ENCODE peak calls at places on chromosome 9, in six cellular contexts. One of them, this sample, is unnamed.

GRCh38 chr9:87269777-87270176 is 227.9 kb upstream of the DAPK1 start:
- DNase-seq in EH: peak
- DNase-seq in T-helper 1 cell: no peak
- DNase-seq in stimulated activated CD4-positive, alpha-beta T cell treated with anti-CD3 and anti-CD28 coated beads, Interleukin-15, amount 100 ng/mL, for 48 hours: no peak
- DNase-seq in pancreas: no peak
- DNase-seq in CD8-positive, alpha-beta memory T cell: no peak
- DNase-seq in this sample: no peak

GRCh38 chr9:134306583-134307222 is 19.6 kb upstream of the RXRA start:
- DNase-seq in EH: no peak
- DNase-seq in T-helper 1 cell: no peak
- DNase-seq in stimulated activated CD4-positive, alpha-beta T cell treated with anti-CD3 and anti-CD28 coated beads, Interleukin-15, amount 100 ng/mL, for 48 hours: no peak
- DNase-seq in pancreas: no peak
- DNase-seq in CD8-positive, alpha-beta memory T cell: no peak
- DNase-seq in this sample: no peak

GRCh38 chr9:97332993-97333392 is 25.5 kb downstream of the CCDC180 start:
- DNase-seq in EH: no peak
- DNase-seq in T-helper 1 cell: no peak
- DNase-seq in stimulated activated CD4-positive, alpha-beta T cell treated with anti-CD3 and anti-CD28 coated beads, Interleukin-15, amount 100 ng/mL, for 48 hours: no peak
- DNase-seq in pancreas: no peak
- DNase-seq in CD8-positive, alpha-beta memory T cell: no peak
- DNase-seq in this sample: no peak

GRCh38 chr9:4620881-4621555 is 41.1 kb upstream of the PLPP6 start:
- DNase-seq in EH: peak
- DNase-seq in T-helper 1 cell: no peak
- DNase-seq in stimulated activated CD4-positive, alpha-beta T cell treated with anti-CD3 and anti-CD28 coated beads, Interleukin-15, amount 100 ng/mL, for 48 hours: no peak
- DNase-seq in pancreas: no peak
- DNase-seq in CD8-positive, alpha-beta memory T cell: no peak
- DNase-seq in this sample: peak

GRCh38 chr9:18610956-18611355 is 137.0 kb downstream of the ADAMTSL1 start:
- DNase-seq in EH: no peak
- DNase-seq in T-helper 1 cell: no peak
- DNase-seq in stimulated activated CD4-positive, alpha-beta T cell treated with anti-CD3 and anti-CD28 coated beads, Interleukin-15, amount 100 ng/mL, for 48 hours: no peak
- DNase-seq in pancreas: no peak
- DNase-seq in CD8-positive, alpha-beta memory T cell: no peak
- DNase-seq in this sample: no peak

GRCh38 chr9:4117835-4118610 is 181.8 kb downstream of the GLIS3 start:
- DNase-seq in EH: no peak
- DNase-seq in T-helper 1 cell: peak
- DNase-seq in stimulated activated CD4-positive, alpha-beta T cell treated with anti-CD3 and anti-CD28 coated beads, Interleukin-15, amount 100 ng/mL, for 48 hours: peak
- DNase-seq in pancreas: no peak
- DNase-seq in CD8-positive, alpha-beta memory T cell: no peak
- DNase-seq in this sample: no peak

GRCh38 chr9:36858805-36859375 is 175.2 kb downstream of the PAX5 start:
- DNase-seq in EH: no peak
- DNase-seq in T-helper 1 cell: no peak
- DNase-seq in stimulated activated CD4-positive, alpha-beta T cell treated with anti-CD3 and anti-CD28 coated beads, Interleukin-15, amount 100 ng/mL, for 48 hours: no peak
- DNase-seq in pancreas: no peak
- DNase-seq in CD8-positive, alpha-beta memory T cell: no peak
- DNase-seq in this sample: no peak

GRCh38 chr9:90858505-90858904 is 56.9 kb downstream of the SYK start:
- DNase-seq in EH: no peak
- DNase-seq in T-helper 1 cell: no peak
- DNase-seq in stimulated activated CD4-positive, alpha-beta T cell treated with anti-CD3 and anti-CD28 coated beads, Interleukin-15, amount 100 ng/mL, for 48 hours: no peak
- DNase-seq in pancreas: no peak
- DNase-seq in CD8-positive, alpha-beta memory T cell: no peak
- DNase-seq in this sample: no peak

GRCh38 chr9:135819905-135820304 is 87.4 kb downstream of the CAMSAP1 start:
- DNase-seq in EH: no peak
- DNase-seq in T-helper 1 cell: no peak
- DNase-seq in stimulated activated CD4-positive, alpha-beta T cell treated with anti-CD3 and anti-CD28 coated beads, Interleukin-15, amount 100 ng/mL, for 48 hours: no peak
- DNase-seq in pancreas: no peak
- DNase-seq in CD8-positive, alpha-beta memory T cell: no peak
- DNase-seq in this sample: no peak

GRCh38 chr9:21558627-21559401 is 76.7 kb upstream of the IFNE start:
- DNase-seq in EH: peak
- DNase-seq in T-helper 1 cell: no peak
- DNase-seq in stimulated activated CD4-positive, alpha-beta T cell treated with anti-CD3 and anti-CD28 coated beads, Interleukin-15, amount 100 ng/mL, for 48 hours: no peak
- DNase-seq in pancreas: no peak
- DNase-seq in CD8-positive, alpha-beta memory T cell: peak
- DNase-seq in this sample: peak

GRCh38 chr9:20526500-20527319 is 95.6 kb downstream of the MLLT3 start:
- DNase-seq in EH: peak
- DNase-seq in T-helper 1 cell: no peak
- DNase-seq in stimulated activated CD4-positive, alpha-beta T cell treated with anti-CD3 and anti-CD28 coated beads, Interleukin-15, amount 100 ng/mL, for 48 hours: no peak
- DNase-seq in pancreas: no peak
- DNase-seq in CD8-positive, alpha-beta memory T cell: no peak
- DNase-seq in this sample: peak

GRCh38 chr9:115117999-115118470 is at the start of gene TNC:
- DNase-seq in EH: peak
- DNase-seq in T-helper 1 cell: no peak
- DNase-seq in stimulated activated CD4-positive, alpha-beta T cell treated with anti-CD3 and anti-CD28 coated beads, Interleukin-15, amount 100 ng/mL, for 48 hours: no peak
- DNase-seq in pancreas: no peak
- DNase-seq in CD8-positive, alpha-beta memory T cell: no peak
- DNase-seq in this sample: peak

GRCh38 chr9:110912701-110913291 is 125.5 kb downstream of the LPAR1 start:
- DNase-seq in EH: peak
- DNase-seq in T-helper 1 cell: no peak
- DNase-seq in stimulated activated CD4-positive, alpha-beta T cell treated with anti-CD3 and anti-CD28 coated beads, Interleukin-15, amount 100 ng/mL, for 48 hours: no peak
- DNase-seq in pancreas: no peak
- DNase-seq in CD8-positive, alpha-beta memory T cell: no peak
- DNase-seq in this sample: peak

GRCh38 chr9:130868230-130868629 is 28.4 kb downstream of the QRFP start:
- DNase-seq in EH: no peak
- DNase-seq in T-helper 1 cell: no peak
- DNase-seq in stimulated activated CD4-positive, alpha-beta T cell treated with anti-CD3 and anti-CD28 coated beads, Interleukin-15, amount 100 ng/mL, for 48 hours: no peak
- DNase-seq in pancreas: no peak
- DNase-seq in CD8-positive, alpha-beta memory T cell: no peak
- DNase-seq in this sample: no peak

GRCh38 chr9:15142903-15143534 is 164.0 kb downstream of the TTC39B start:
- DNase-seq in EH: peak
- DNase-seq in T-helper 1 cell: no peak
- DNase-seq in stimulated activated CD4-positive, alpha-beta T cell treated with anti-CD3 and anti-CD28 coated beads, Interleukin-15, amount 100 ng/mL, for 48 hours: no peak
- DNase-seq in pancreas: no peak
- DNase-seq in CD8-positive, alpha-beta memory T cell: peak
- DNase-seq in this sample: peak

GRCh38 chr9:13939129-13939528 is 374.8 kb downstream of the NFIB start:
- DNase-seq in EH: peak
- DNase-seq in T-helper 1 cell: no peak
- DNase-seq in stimulated activated CD4-positive, alpha-beta T cell treated with anti-CD3 and anti-CD28 coated beads, Interleukin-15, amount 100 ng/mL, for 48 hours: no peak
- DNase-seq in pancreas: no peak
- DNase-seq in CD8-positive, alpha-beta memory T cell: no peak
- DNase-seq in this sample: peak

GRCh38 chr9:134386951-134387831 is 60.9 kb downstream of the RXRA start:
- DNase-seq in EH: no peak
- DNase-seq in T-helper 1 cell: no peak
- DNase-seq in stimulated activated CD4-positive, alpha-beta T cell treated with anti-CD3 and anti-CD28 coated beads, Interleukin-15, amount 100 ng/mL, for 48 hours: no peak
- DNase-seq in pancreas: peak
- DNase-seq in CD8-positive, alpha-beta memory T cell: no peak
- DNase-seq in this sample: no peak

GRCh38 chr9:108271646-108272349 is 584.0 kb downstream of the ACTL7B start:
- DNase-seq in EH: peak
- DNase-seq in T-helper 1 cell: no peak
- DNase-seq in stimulated activated CD4-positive, alpha-beta T cell treated with anti-CD3 and anti-CD28 coated beads, Interleukin-15, amount 100 ng/mL, for 48 hours: no peak
- DNase-seq in pancreas: peak
- DNase-seq in CD8-positive, alpha-beta memory T cell: no peak
- DNase-seq in this sample: peak

GRCh38 chr9:5671711-5672353 is 42.9 kb downstream of the RIC1 start:
- DNase-seq in EH: peak
- DNase-seq in T-helper 1 cell: no peak
- DNase-seq in stimulated activated CD4-positive, alpha-beta T cell treated with anti-CD3 and anti-CD28 coated beads, Interleukin-15, amount 100 ng/mL, for 48 hours: no peak
- DNase-seq in pancreas: no peak
- DNase-seq in CD8-positive, alpha-beta memory T cell: peak
- DNase-seq in this sample: no peak

GRCh38 chr9:694499-695154 is 146.9 kb upstream of the DMRT1 start:
- DNase-seq in EH: peak
- DNase-seq in T-helper 1 cell: no peak
- DNase-seq in stimulated activated CD4-positive, alpha-beta T cell treated with anti-CD3 and anti-CD28 coated beads, Interleukin-15, amount 100 ng/mL, for 48 hours: no peak
- DNase-seq in pancreas: no peak
- DNase-seq in CD8-positive, alpha-beta memory T cell: no peak
- DNase-seq in this sample: peak

GRCh38 chr9:106648799-106649198 is 214.2 kb upstream of the ZNF462 start:
- DNase-seq in EH: peak
- DNase-seq in T-helper 1 cell: no peak
- DNase-seq in stimulated activated CD4-positive, alpha-beta T cell treated with anti-CD3 and anti-CD28 coated beads, Interleukin-15, amount 100 ng/mL, for 48 hours: no peak
- DNase-seq in pancreas: no peak
- DNase-seq in CD8-positive, alpha-beta memory T cell: no peak
- DNase-seq in this sample: no peak

GRCh38 chr9:136761545-136761981 is 2.8 kb downstream of the LCN15 start:
- DNase-seq in EH: no peak
- DNase-seq in T-helper 1 cell: no peak
- DNase-seq in stimulated activated CD4-positive, alpha-beta T cell treated with anti-CD3 and anti-CD28 coated beads, Interleukin-15, amount 100 ng/mL, for 48 hours: no peak
- DNase-seq in pancreas: no peak
- DNase-seq in CD8-positive, alpha-beta memory T cell: no peak
- DNase-seq in this sample: no peak

GRCh38 chr9:119853126-119853525 is 483.9 kb upstream of the BRINP1 start:
- DNase-seq in EH: no peak
- DNase-seq in T-helper 1 cell: no peak
- DNase-seq in stimulated activated CD4-positive, alpha-beta T cell treated with anti-CD3 and anti-CD28 coated beads, Interleukin-15, amount 100 ng/mL, for 48 hours: no peak
- DNase-seq in pancreas: no peak
- DNase-seq in CD8-positive, alpha-beta memory T cell: no peak
- DNase-seq in this sample: no peak

GRCh38 chr9:69157751-69158466 is 16.2 kb upstream of the TJP2 start:
- DNase-seq in EH: peak
- DNase-seq in T-helper 1 cell: no peak
- DNase-seq in stimulated activated CD4-positive, alpha-beta T cell treated with anti-CD3 and anti-CD28 coated beads, Interleukin-15, amount 100 ng/mL, for 48 hours: no peak
- DNase-seq in pancreas: no peak
- DNase-seq in CD8-positive, alpha-beta memory T cell: no peak
- DNase-seq in this sample: peak

GRCh38 chr9:133048595-133048994 is 13.2 kb upstream of the CEL start:
- DNase-seq in EH: peak
- DNase-seq in T-helper 1 cell: no peak
- DNase-seq in stimulated activated CD4-positive, alpha-beta T cell treated with anti-CD3 and anti-CD28 coated beads, Interleukin-15, amount 100 ng/mL, for 48 hours: no peak
- DNase-seq in pancreas: peak
- DNase-seq in CD8-positive, alpha-beta memory T cell: no peak
- DNase-seq in this sample: peak

GRCh38 chr9:121288874-121289553 is 21.1 kb downstream of the GSN start:
- DNase-seq in EH: peak
- DNase-seq in T-helper 1 cell: no peak
- DNase-seq in stimulated activated CD4-positive, alpha-beta T cell treated with anti-CD3 and anti-CD28 coated beads, Interleukin-15, amount 100 ng/mL, for 48 hours: no peak
- DNase-seq in pancreas: peak
- DNase-seq in CD8-positive, alpha-beta memory T cell: no peak
- DNase-seq in this sample: peak

GRCh38 chr9:129352157-129352870 is 174.3 kb upstream of the IER5L start:
- DNase-seq in EH: no peak
- DNase-seq in T-helper 1 cell: no peak
- DNase-seq in stimulated activated CD4-positive, alpha-beta T cell treated with anti-CD3 and anti-CD28 coated beads, Interleukin-15, amount 100 ng/mL, for 48 hours: no peak
- DNase-seq in pancreas: no peak
- DNase-seq in CD8-positive, alpha-beta memory T cell: no peak
- DNase-seq in this sample: no peak

GRCh38 chr9:93134740-93135444 is 841 bp upstream of the NINJ1 start:
- DNase-seq in EH: no peak
- DNase-seq in T-helper 1 cell: no peak
- DNase-seq in stimulated activated CD4-positive, alpha-beta T cell treated with anti-CD3 and anti-CD28 coated beads, Interleukin-15, amount 100 ng/mL, for 48 hours: no peak
- DNase-seq in pancreas: no peak
- DNase-seq in CD8-positive, alpha-beta memory T cell: no peak
- DNase-seq in this sample: no peak

GRCh38 chr9:110016340-110016739 is 191.6 kb downstream of the C9orf152 start:
- DNase-seq in EH: peak
- DNase-seq in T-helper 1 cell: no peak
- DNase-seq in stimulated activated CD4-positive, alpha-beta T cell treated with anti-CD3 and anti-CD28 coated beads, Interleukin-15, amount 100 ng/mL, for 48 hours: no peak
- DNase-seq in pancreas: no peak
- DNase-seq in CD8-positive, alpha-beta memory T cell: no peak
- DNase-seq in this sample: peak

GRCh38 chr9:38068616-38068865 is 486 bp downstream of the SHB start:
- DNase-seq in EH: peak
- DNase-seq in T-helper 1 cell: peak
- DNase-seq in stimulated activated CD4-positive, alpha-beta T cell treated with anti-CD3 and anti-CD28 coated beads, Interleukin-15, amount 100 ng/mL, for 48 hours: no peak
- DNase-seq in pancreas: peak
- DNase-seq in CD8-positive, alpha-beta memory T cell: no peak
- DNase-seq in this sample: peak

GRCh38 chr9:93672622-93673270 is 96.4 kb downstream of the PHF2 start:
- DNase-seq in EH: no peak
- DNase-seq in T-helper 1 cell: no peak
- DNase-seq in stimulated activated CD4-positive, alpha-beta T cell treated with anti-CD3 and anti-CD28 coated beads, Interleukin-15, amount 100 ng/mL, for 48 hours: no peak
- DNase-seq in pancreas: no peak
- DNase-seq in CD8-positive, alpha-beta memory T cell: no peak
- DNase-seq in this sample: peak

GRCh38 chr9:132182609-132183073 is 20.8 kb downstream of the NTNG2 start:
- DNase-seq in EH: no peak
- DNase-seq in T-helper 1 cell: no peak
- DNase-seq in stimulated activated CD4-positive, alpha-beta T cell treated with anti-CD3 and anti-CD28 coated beads, Interleukin-15, amount 100 ng/mL, for 48 hours: no peak
- DNase-seq in pancreas: no peak
- DNase-seq in CD8-positive, alpha-beta memory T cell: no peak
- DNase-seq in this sample: no peak

GRCh38 chr9:133572821-133573361 is 36.3 kb downstream of the FAM163B start:
- DNase-seq in EH: no peak
- DNase-seq in T-helper 1 cell: no peak
- DNase-seq in stimulated activated CD4-positive, alpha-beta T cell treated with anti-CD3 and anti-CD28 coated beads, Interleukin-15, amount 100 ng/mL, for 48 hours: no peak
- DNase-seq in pancreas: no peak
- DNase-seq in CD8-positive, alpha-beta memory T cell: no peak
- DNase-seq in this sample: no peak

GRCh38 chr9:137680445-137681358 is 61.9 kb downstream of the EHMT1 start:
- DNase-seq in EH: no peak
- DNase-seq in T-helper 1 cell: no peak
- DNase-seq in stimulated activated CD4-positive, alpha-beta T cell treated with anti-CD3 and anti-CD28 coated beads, Interleukin-15, amount 100 ng/mL, for 48 hours: no peak
- DNase-seq in pancreas: no peak
- DNase-seq in CD8-positive, alpha-beta memory T cell: no peak
- DNase-seq in this sample: no peak

GRCh38 chr9:90300901-90301688 is 341.5 kb downstream of the DIRAS2 start:
- DNase-seq in EH: peak
- DNase-seq in T-helper 1 cell: no peak
- DNase-seq in stimulated activated CD4-positive, alpha-beta T cell treated with anti-CD3 and anti-CD28 coated beads, Interleukin-15, amount 100 ng/mL, for 48 hours: no peak
- DNase-seq in pancreas: no peak
- DNase-seq in CD8-positive, alpha-beta memory T cell: no peak
- DNase-seq in this sample: peak

GRCh38 chr9:75892168-75892901 is 1.9 kb downstream of the PCSK5 start:
- DNase-seq in EH: no peak
- DNase-seq in T-helper 1 cell: no peak
- DNase-seq in stimulated activated CD4-positive, alpha-beta T cell treated with anti-CD3 and anti-CD28 coated beads, Interleukin-15, amount 100 ng/mL, for 48 hours: no peak
- DNase-seq in pancreas: peak
- DNase-seq in CD8-positive, alpha-beta memory T cell: peak
- DNase-seq in this sample: no peak

GRCh38 chr9:2181794-2182193 is 166.6 kb downstream of the SMARCA2 start:
- DNase-seq in EH: peak
- DNase-seq in T-helper 1 cell: no peak
- DNase-seq in stimulated activated CD4-positive, alpha-beta T cell treated with anti-CD3 and anti-CD28 coated beads, Interleukin-15, amount 100 ng/mL, for 48 hours: no peak
- DNase-seq in pancreas: no peak
- DNase-seq in CD8-positive, alpha-beta memory T cell: no peak
- DNase-seq in this sample: peak

GRCh38 chr9:14343948-14344547 is 30.1 kb upstream of the NFIB start:
- DNase-seq in EH: no peak
- DNase-seq in T-helper 1 cell: no peak
- DNase-seq in stimulated activated CD4-positive, alpha-beta T cell treated with anti-CD3 and anti-CD28 coated beads, Interleukin-15, amount 100 ng/mL, for 48 hours: no peak
- DNase-seq in pancreas: no peak
- DNase-seq in CD8-positive, alpha-beta memory T cell: no peak
- DNase-seq in this sample: no peak

GRCh38 chr9:13088734-13089427 is 190.6 kb downstream of the MPDZ start:
- DNase-seq in EH: peak
- DNase-seq in T-helper 1 cell: no peak
- DNase-seq in stimulated activated CD4-positive, alpha-beta T cell treated with anti-CD3 and anti-CD28 coated beads, Interleukin-15, amount 100 ng/mL, for 48 hours: no peak
- DNase-seq in pancreas: no peak
- DNase-seq in CD8-positive, alpha-beta memory T cell: no peak
- DNase-seq in this sample: peak

GRCh38 chr9:29319727-29320513 is 1746.6 kb upstream of the C9orf72 start:
- DNase-seq in EH: no peak
- DNase-seq in T-helper 1 cell: no peak
- DNase-seq in stimulated activated CD4-positive, alpha-beta T cell treated with anti-CD3 and anti-CD28 coated beads, Interleukin-15, amount 100 ng/mL, for 48 hours: no peak
- DNase-seq in pancreas: no peak
- DNase-seq in CD8-positive, alpha-beta memory T cell: no peak
- DNase-seq in this sample: no peak

This sample was measured in EL.